ENCODE peak calls at places on chromosome X, in eight cellular contexts. Q, R, U, H, Z, W, N and J are unnamed samples.

GRCh38 chrX:5898463-5898862 is 330.2 kb downstream of the NLGN4X start:
- DNase-seq in Q (no peak), R (no peak), U (no peak), H (no peak), Z (no peak), W (no peak), N (no peak), J (no peak)

GRCh38 chrX:150879855-150880807 is 18.3 kb downstream of the CD99L2 start:
- DNase-seq in Q (no peak), R (no peak), U (no peak), H (no peak), Z (no peak), W (no peak), N (no peak), J (no peak)

GRCh38 chrX:82757614-82758013 is 750.5 kb upstream of the POU3F4 start:
- DNase-seq in Q (no peak), R (no peak), U (no peak), H (no peak), Z (no peak), W (no peak), N (no peak), J (no peak)

GRCh38 chrX:45722471-45722870 is 521.8 kb upstream of the DIPK2B start:
- DNase-seq in Q (no peak), R (no peak), U (no peak), H (no peak), Z (no peak), W (no peak), N (no peak), J (no peak)

GRCh38 chrX:51804741-51805140 is 61.5 kb downstream of the GSPT2 start:
- DNase-seq in Q (no peak), R (no peak), U (no peak), H (no peak), Z (no peak), W (no peak), N (no peak), J (no peak)

GRCh38 chrX:145816607-145817298 is 876 bp upstream of the SLITRK2 start:
- DNase-seq in Q (no peak), R (no peak), U (no peak), H (no peak), Z (no peak), W (no peak), N (no peak), J (no peak)

GRCh38 chrX:14926471-14926870 is 53.2 kb downstream of the MOSPD2 start:
- DNase-seq in Q (no peak), R (no peak), U (peak; percentile 53), H (no peak), Z (no peak), W (no peak), N (no peak), J (no peak)

GRCh38 chrX:9530848-9531274 is 66.0 kb downstream of the TBL1X start:
- DNase-seq in Q (peak; percentile 71), R (peak; percentile 78), U (peak; percentile 68), H (no peak), Z (no peak), W (peak; percentile 81), N (peak; percentile 6), J (peak; percentile 46)

GRCh38 chrX:70826715-70827114 is 81.8 kb downstream of the TEX11 start:
- DNase-seq in Q (no peak), R (no peak), U (no peak), H (no peak), Z (no peak), W (no peak), N (no peak), J (no peak)

GRCh38 chrX:1914606-1915365 is 299.9 kb downstream of the ASMT start:
- DNase-seq in Q (no peak), R (no peak), U (no peak), H (no peak), Z (no peak), W (no peak), N (no peak), J (no peak)

GRCh38 chrX:126994011-126994410 is 174.5 kb downstream of the PRR32 start:
- DNase-seq in Q (no peak), R (no peak), U (no peak), H (no peak), Z (no peak), W (no peak), N (no peak), J (no peak)

GRCh38 chrX:21503593-21503992 is 129.4 kb downstream of the CNKSR2 start:
- DNase-seq in Q (no peak), R (no peak), U (no peak), H (no peak), Z (no peak), W (no peak), N (no peak), J (no peak)

GRCh38 chrX:103249805-103250204 is 5.2 kb downstream of the TCEAL8 start:
- DNase-seq in Q (no peak), R (no peak), U (no peak), H (no peak), Z (no peak), W (no peak), N (no peak), J (no peak)

DNA sequence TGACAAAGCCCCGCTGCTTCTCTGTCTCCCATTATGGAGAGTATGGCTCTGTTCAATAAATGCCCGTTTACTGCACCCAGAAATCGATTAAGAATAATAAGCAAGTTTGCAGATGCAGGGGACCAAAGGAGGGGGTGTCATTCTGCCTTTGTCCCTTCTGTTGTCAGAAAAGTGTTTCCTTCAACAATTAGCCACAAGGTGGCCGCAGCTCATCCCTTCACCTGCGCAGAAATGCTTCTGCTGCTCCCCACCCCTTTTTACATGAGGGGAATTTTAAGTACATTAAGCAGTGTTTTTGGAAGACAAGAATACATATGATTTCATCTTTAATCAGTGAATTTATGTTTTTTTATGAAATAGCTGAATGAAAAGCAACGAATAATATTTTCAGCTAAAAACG is 175.6 kb upstream of the ARX start:
- DNase-seq in Q (no peak), R (no peak), U (no peak), H (no peak), Z (no peak), W (peak; percentile 8), N (no peak), J (no peak)
- TF ChIP-seq POLR2AphosphoS5 in Q (no peak), R (no peak), U (no peak), H (no peak), Z (no peak), W (no peak), N (no peak), J (no peak)

DNA sequence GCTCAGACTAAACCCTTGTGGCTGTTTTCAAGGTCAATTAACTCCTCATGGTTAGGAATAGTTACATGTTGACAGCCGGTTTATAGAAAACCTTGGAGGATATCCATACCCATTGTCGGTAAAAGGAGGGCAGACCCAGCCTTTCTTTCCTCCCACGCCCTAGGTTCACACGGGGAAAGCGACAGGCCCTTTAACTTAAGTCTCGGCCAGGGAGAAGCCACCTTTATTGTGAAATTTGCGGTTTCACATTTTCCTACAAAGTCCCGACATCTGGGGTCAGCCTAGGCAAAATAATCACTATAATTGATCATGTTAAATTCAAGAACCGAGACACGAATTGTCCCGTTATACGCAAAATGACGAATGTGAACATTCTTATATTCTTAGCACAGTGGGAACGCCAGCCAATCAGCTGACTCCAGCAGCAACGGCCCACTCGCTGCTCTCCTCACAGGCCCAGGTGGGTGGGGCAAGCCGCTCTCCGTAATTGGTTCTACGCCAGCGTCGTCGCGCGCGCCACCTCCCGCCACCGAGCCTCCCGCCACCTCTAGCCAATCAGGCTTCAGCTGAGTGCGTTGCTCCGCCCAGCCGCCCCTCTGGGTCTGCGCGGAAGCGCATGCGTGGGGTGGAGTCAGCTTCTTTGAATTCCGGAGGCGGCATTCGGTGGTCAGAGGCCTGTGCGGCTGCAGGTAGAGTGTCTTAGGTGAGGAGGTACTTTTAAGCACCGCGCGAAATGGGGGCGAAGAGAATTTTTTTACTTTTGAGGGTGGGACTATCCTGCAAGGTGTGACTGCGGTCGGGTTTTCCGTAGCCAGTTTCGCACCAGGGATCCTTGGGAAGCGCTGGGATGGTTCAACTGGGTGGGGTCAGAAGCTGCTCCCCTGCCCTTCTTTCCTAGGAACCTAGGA is at the start of gene CENPI:
- DNase-seq in Q (peak; percentile 93), R (peak; percentile 96), U (peak; percentile 96), H (peak; percentile 89), Z (peak; percentile 92), W (peak; percentile 98), N (peak; percentile 89), J (peak; percentile 93)
- TF ChIP-seq POLR2A in Q (no peak), R (no peak), U (peak; percentile 79), H (no peak), Z (no peak), W (peak; percentile 74), N (no peak), J (peak; percentile 57)

GRCh38 chrX:19885732-19886131 is 1.7 kb downstream of the SH3KBP1 start:
- DNase-seq in Q (no peak), R (no peak), U (no peak), H (no peak), Z (no peak), W (no peak), N (no peak), J (no peak)

GRCh38 chrX:19886888-19887531 is 390 bp downstream of the SH3KBP1 start:
- DNase-seq in Q (peak; percentile 28), R (no peak), U (no peak), H (no peak), Z (peak; percentile 68), W (peak; percentile 12), N (no peak), J (no peak)

GRCh38 chrX:19883878-19884277 is 3.5 kb downstream of the SH3KBP1 start:
- DNase-seq in Q (no peak), R (no peak), U (no peak), H (no peak), Z (no peak), W (no peak), N (no peak), J (no peak)

GRCh38 chrX:19888419-19888879 is 1.0 kb upstream of the SH3KBP1 start:
- DNase-seq in Q (no peak), R (no peak), U (peak; percentile 70), H (no peak), Z (no peak), W (peak; percentile 18), N (peak; percentile 24), J (no peak)

GRCh38 chrX:19886375-19886774 is 1.0 kb downstream of the SH3KBP1 start:
- DNase-seq in Q (no peak), R (no peak), U (no peak), H (no peak), Z (no peak), W (no peak), N (no peak), J (no peak)
- H3K27ac ChIP-seq in Q (peak overlapping the region; percentile 89), R (no peak overlapping the region), U (no peak overlapping the region), H (peak overlapping the region; percentile 88), Z (no peak overlapping the region), W (no peak overlapping the region), N (no peak overlapping the region), J (peak overlapping the region; percentile 81)

DNA sequence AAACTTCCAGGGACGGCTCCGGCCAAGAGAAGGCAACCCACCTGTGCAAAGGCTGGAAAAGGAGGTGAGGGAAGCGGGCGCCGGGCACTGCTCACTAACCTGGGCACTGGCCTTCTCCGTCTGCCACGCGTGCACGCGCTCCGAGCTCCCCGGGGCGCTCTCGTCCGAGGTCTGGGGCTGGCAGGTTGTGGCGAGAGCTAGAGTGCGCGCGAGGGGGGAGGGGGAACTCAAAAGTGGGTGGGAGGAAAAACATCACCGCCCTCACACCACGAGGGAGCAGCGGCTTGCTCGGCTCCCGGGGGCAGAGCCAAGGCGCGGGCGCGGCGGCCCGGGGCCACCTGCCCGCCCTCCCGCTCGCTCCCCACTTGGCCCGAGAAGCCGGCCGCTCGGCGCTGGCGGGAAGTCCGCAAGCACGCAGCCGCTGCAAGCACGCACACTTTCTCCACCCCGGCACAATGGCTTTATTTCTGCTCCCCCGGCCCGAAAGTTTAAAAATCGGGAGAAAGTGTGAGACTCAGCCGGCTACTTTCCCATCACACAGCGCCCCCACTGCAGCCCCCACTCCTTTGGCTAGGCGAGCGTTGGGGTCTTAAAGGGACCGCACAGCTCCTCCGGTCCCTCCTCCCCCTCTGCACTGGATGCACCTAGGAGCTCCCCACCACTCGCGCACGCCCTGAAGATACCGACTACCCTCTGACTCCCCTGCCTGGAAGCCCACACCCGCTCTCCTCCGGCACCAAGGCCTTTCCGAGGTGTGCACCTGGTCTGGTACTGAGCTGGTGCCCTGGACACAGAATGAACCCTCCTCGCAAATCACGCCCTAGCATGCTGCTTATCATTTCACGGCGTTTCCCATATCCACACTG is at the start of gene CHRDL1:
- DNase-seq in Q (no peak), R (peak; percentile 88), U (no peak), H (no peak), Z (peak; percentile 70), W (no peak), N (peak; percentile 9), J (peak; percentile 22)
- TF ChIP-seq POLR2AphosphoS5 in Q (no peak), R (peak; percentile 80), U (no peak), H (no peak), Z (no peak), W (no peak), N (no peak), J (no peak)